ENCODE peak calls at places on chromosome 6, in eight cellular contexts. T is AG09319, X is transverse colon, N is mucosa of descending colon, B is kidney, C is astrocyte of the spinal cord, I is endothelial cell, H is cardiac muscle cell. L is an unnamed sample.

GRCh38 chr6:29499704-29500103 is 11.9 kb upstream of the MAS1L start:
- DNase-seq in C (no peak), H (no peak), N (no peak), T (no peak), X (no peak), I (no peak), B (no peak), L (no peak)

GRCh38 chr6:118281291-118281690 is 266.8 kb upstream of the PLN start:
- DNase-seq in B (no peak), N (no peak), I (peak; percentile 8), X (no peak), C (no peak), T (no peak), H (no peak), L (no peak)

GRCh38 chr6:2433686-2434085 is 188.3 kb upstream of the GMDS start:
- DNase-seq in N (no peak), X (no peak), H (no peak), B (peak; percentile 68), C (no peak), T (no peak), I (no peak), L (no peak)

GRCh38 chr6:100553243-100553642 is 88.5 kb upstream of the SIM1 start:
- DNase-seq in T (no peak), H (no peak), X (no peak), B (no peak), I (no peak), C (no peak), N (no peak), L (no peak)

GRCh38 chr6:27873101-27874030 is 38.8 kb downstream of the OR2B2 start:
- DNase-seq in B (peak; percentile 86), N (peak; percentile 80), X (peak; percentile 80), C (peak; percentile 90), H (peak; percentile 84), I (peak; percentile 60), T (no peak), L (peak; percentile 58)

GRCh38 chr6:52876056-52876787 is 33.3 kb downstream of the GSTA3 start:
- DNase-seq in X (no peak), B (no peak), H (no peak), N (no peak), T (no peak), C (no peak), I (no peak), L (no peak)

GRCh38 chr6:6801635-6802218 is 213.2 kb downstream of the LY86 start:
- DNase-seq in C (no peak), H (no peak), X (no peak), I (no peak), T (no peak), B (no peak), N (no peak), L (no peak)

GRCh38 chr6:116971959-116972358 is 94.9 kb downstream of the RFX6 start:
- DNase-seq in B (no peak), I (peak; percentile 40), H (peak; percentile 51), C (peak; percentile 50), X (peak; percentile 17), N (no peak), T (no peak), L (peak; percentile 21)

GRCh38 chr6:127971945-127972391 is 71.1 kb upstream of the THEMIS start:
- DNase-seq in B (no peak), X (no peak), H (peak; percentile 39), I (no peak), N (no peak), T (no peak), C (peak; percentile 79), L (no peak)

GRCh38 chr6:43878823-43879495 is 108.9 kb downstream of the VEGFA start:
- DNase-seq in X (peak; percentile 19), N (peak; percentile 42), B (no peak), T (no peak), I (no peak), C (no peak), H (peak; percentile 15), L (peak; percentile 56)

GRCh38 chr6:170096803-170097504 is 193.9 kb downstream of the DLL1 start:
- DNase-seq in H (no peak), B (peak; percentile 51), T (no peak), N (no peak), C (no peak), I (peak; percentile 1), X (no peak), L (peak; percentile 1)

GRCh38 chr6:56381852-56382251 is 134.5 kb upstream of the COL21A1 start:
- DNase-seq in N (no peak), C (no peak), T (no peak), I (no peak), X (no peak), H (no peak), B (no peak), L (peak; percentile 50)

GRCh38 chr6:161608771-161609170 is 334.9 kb upstream of the AGPAT4 start:
- DNase-seq in I (no peak), N (no peak), B (no peak), X (no peak), T (no peak), H (no peak), C (no peak), L (no peak)

GRCh38 chr6:3231213-3232016 is 4.0 kb upstream of the TUBB2B start:
- DNase-seq in I (peak; percentile 59), N (peak; percentile 83), B (peak; percentile 87), H (peak; percentile 83), T (peak; percentile 44), X (peak; percentile 84), C (peak; percentile 78), L (peak; percentile 86)

DNA sequence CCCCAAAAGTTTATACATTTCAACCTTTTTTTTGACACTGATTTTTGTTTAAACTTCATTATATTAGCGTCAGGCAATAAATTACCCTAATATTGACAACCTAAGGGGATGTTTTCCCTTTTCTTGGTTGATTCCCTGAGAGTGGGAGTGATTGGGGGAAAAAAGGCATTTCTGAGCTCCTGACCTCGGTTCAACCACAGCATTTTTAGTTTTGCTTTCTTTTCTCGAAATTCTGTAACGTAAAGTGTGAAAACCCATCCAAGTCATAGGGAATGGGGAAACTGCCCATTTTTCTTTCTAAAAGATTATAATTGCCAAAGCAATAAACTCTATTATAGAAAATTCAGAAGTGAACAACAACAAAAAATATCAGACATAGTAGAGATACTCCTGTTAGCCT is 67.9 kb upstream of the SPACA1 start:
- DNase-seq in H (no peak), T (no peak), C (no peak), I (no peak), X (no peak), B (no peak), N (no peak), L (no peak)
- TF ChIP-seq CTCF in H (no peak), T (no peak), C (no peak), I (no peak), X (no peak), B (no peak), N (no peak), L (no peak)

GRCh38 chr6:120675886-120676285 is 658.4 kb downstream of the TBC1D32 start:
- DNase-seq in C (no peak), B (no peak), H (no peak), N (no peak), I (no peak), X (no peak), T (no peak), L (no peak)

GRCh38 chr6:120671519-120671918 is 662.8 kb downstream of the TBC1D32 start:
- DNase-seq in B (no peak), C (no peak), T (no peak), X (no peak), H (no peak), I (peak; percentile 11), N (no peak), L (no peak)
- TF ChIP-seq CTCF in B (no peak), C (no peak), T (no peak), X (no peak), H (no peak), I (no peak), N (no peak), L (no peak)

GRCh38 chr6:112086744-112087135 is 542 bp downstream of the TUBE1 start:
- DNase-seq in H (peak; percentile 44), I (no peak), X (no peak), T (peak; percentile 3), B (no peak), C (peak; percentile 72), N (no peak), L (no peak)
- TF ChIP-seq CTCF in H (peak; percentile 25), I (no peak), X (no peak), T (peak; percentile 30), B (peak; percentile 15), C (peak; percentile 39), N (no peak), L (no peak)

GRCh38 chr6:169024047-169024660 is 229.5 kb downstream of the THBS2 start:
- DNase-seq in B (no peak), I (no peak), H (no peak), N (no peak), T (no peak), X (no peak), C (no peak), L (no peak)

GRCh38 chr6:169019727-169020491 is 233.7 kb downstream of the THBS2 start:
- DNase-seq in N (no peak), T (no peak), H (peak; percentile 33), B (no peak), I (no peak), C (no peak), X (no peak), L (no peak)

GRCh38 chr6:169023161-169023874 is 230.3 kb downstream of the THBS2 start:
- DNase-seq in C (no peak), T (no peak), N (no peak), I (no peak), H (no peak), X (no peak), B (no peak), L (no peak)

GRCh38 chr6:169020821-169021220 is 232.8 kb downstream of the THBS2 start:
- DNase-seq in T (no peak), C (no peak), X (no peak), I (no peak), H (no peak), B (no peak), N (no peak), L (no peak)

GRCh38 chr6:169022079-169022478 is 231.6 kb downstream of the THBS2 start:
- DNase-seq in I (no peak), B (no peak), N (no peak), X (no peak), T (no peak), C (no peak), H (no peak), L (no peak)
- TF ChIP-seq CTCF in I (no peak), B (no peak), N (no peak), X (no peak), T (no peak), C (peak; percentile 11), H (no peak), L (no peak)

DNA sequence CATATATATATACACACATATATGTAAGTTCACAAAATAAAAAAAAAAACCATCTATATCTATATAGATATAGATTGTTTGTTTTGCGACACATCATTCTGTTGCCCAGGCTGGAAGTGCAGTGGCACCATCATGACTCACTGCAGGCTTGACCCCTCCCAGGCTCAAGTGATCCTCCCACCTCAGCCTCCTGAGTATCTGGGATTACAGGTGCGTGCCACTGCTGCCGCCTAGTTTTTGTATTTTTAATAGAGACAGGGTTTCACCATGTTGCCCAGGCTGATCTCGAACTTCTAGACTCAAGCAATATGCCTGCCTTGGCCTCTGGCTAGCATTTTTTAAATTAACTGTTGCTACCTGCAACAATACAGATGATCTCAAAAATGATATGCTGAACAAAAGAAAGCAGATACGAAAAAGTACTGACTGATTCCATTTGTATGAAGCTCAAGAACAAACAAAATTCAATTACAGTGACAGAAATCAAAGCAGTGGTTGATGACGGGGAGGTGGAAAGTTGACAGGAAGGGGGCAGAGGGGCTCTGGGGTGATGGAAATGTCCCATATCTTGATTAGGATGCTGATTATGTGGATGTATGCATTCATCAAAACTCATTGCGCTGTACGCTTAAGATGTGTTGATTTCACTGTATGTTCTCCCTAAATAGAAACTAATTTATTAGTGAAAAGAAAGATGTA is 49.6 kb downstream of the ATXN1 start:
- DNase-seq in N (no peak), H (peak; percentile 18), B (no peak), T (no peak), X (peak; percentile 37), C (no peak), I (no peak), L (no peak)
- TF ChIP-seq CTCF in N (no peak), H (no peak), B (no peak), T (no peak), X (no peak), C (no peak), I (no peak), L (no peak)